ENCODE peak calls at places on chromosomes 12 and 14, in six cellular contexts. S is IMR-90, D is cardiac muscle cell, J is psoas muscle, V is bronchial epithelial cell, I is A549. R is an unnamed sample.

GRCh38 chr12:98752726-98753125 is 107.6 kb downstream of the APAF1 start:
- DNase-seq in I (peak), D (no peak), S (peak), J (no peak), V (no peak), R (no peak)

GRCh38 chr14:71380271-71380670 is 473.0 kb downstream of the PCNX1 start:
- DNase-seq in D (peak), S (peak), J (no peak), V (peak), I (no peak), R (no peak)

GRCh38 chr12:16136206-16136605 is 141.3 kb downstream of the SLC15A5 start:
- DNase-seq in I (no peak), V (peak), S (no peak), J (no peak), D (no peak), R (no peak)

GRCh38 chr12:122064780-122065588 is 13.6 kb upstream of the MLXIP start:
- DNase-seq in S (peak), I (peak), J (peak), D (peak), V (peak), R (peak)

GRCh38 chr12:90490355-90490754 is 464.6 kb downstream of the CCER1 start:
- DNase-seq in J (no peak), D (no peak), V (no peak), I (no peak), S (no peak), R (no peak)

GRCh38 chr12:62458626-62459025 is 8.0 kb upstream of the MON2 start:
- DNase-seq in V (no peak), S (no peak), D (no peak), I (no peak), J (no peak), R (no peak)

GRCh38 chr14:103625361-103626095 is 3.5 kb upstream of the KLC1 start:
- DNase-seq in D (no peak), V (no peak), J (no peak), I (no peak), S (no peak), R (no peak)

GRCh38 chr12:95481888-95482287 is 7.9 kb downstream of the METAP2 start:
- DNase-seq in V (peak), J (no peak), I (no peak), S (no peak), D (no peak), R (no peak)

GRCh38 chr14:54715244-54715643 is 148.3 kb downstream of the SAMD4A start:
- DNase-seq in I (no peak), V (peak), J (no peak), S (peak), D (no peak), R (no peak)
- TF ChIP-seq CTCF in I (peak), V (no peak), J (no peak), S (peak), D (peak), R (no peak)

DNA sequence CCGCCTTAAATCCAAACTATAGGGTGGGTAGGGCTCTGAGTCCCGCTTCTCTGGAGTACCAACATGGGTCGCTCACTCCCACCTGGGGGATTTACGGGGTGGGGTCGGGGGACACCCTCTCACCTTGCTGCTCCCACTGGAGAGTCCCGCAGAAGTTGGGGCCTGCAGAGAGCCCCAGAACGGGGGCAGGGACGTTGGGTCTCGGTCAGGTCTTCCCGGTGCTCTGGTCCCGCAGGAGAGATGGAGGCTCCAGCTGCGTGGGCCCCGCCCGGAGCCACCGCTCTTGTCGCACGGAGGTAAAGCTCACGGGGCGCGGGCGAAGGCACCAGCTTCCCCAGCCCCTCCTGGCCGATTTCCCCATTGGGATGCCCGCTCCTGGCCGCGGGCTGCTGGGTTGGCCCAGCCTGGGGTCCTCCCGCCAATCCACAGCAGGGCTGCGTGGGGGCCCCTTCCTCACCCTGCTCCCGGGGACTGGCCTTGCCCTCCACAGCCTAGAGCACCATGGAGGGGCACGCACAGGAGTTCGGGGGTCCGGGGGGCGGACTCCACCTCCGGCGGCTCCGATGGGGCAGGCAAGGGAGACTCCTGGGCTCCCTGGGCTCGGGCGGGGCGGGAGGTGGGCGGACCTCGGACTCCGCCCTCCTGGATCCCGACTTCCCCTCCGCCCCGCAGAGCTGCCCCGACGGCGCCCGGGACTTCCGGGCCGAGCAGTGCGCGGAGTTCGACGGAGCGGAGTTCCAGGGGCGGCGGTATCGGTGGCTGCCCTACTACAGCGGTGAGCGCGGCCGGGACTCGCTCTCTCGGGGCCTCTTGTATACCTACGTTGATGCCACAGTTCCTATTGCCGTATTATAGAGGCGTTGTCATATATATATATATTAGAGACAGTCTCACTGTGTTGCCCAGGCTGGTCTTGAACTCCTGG is 8.4 kb downstream of the PAPLN start:
- DNase-seq in J (peak), S (no peak), V (peak), D (no peak), I (no peak), R (peak)
- H3K4me3 ChIP-seq in J (peak), S (peak), V (peak), D (peak), I (no peak), R (peak)

DNA sequence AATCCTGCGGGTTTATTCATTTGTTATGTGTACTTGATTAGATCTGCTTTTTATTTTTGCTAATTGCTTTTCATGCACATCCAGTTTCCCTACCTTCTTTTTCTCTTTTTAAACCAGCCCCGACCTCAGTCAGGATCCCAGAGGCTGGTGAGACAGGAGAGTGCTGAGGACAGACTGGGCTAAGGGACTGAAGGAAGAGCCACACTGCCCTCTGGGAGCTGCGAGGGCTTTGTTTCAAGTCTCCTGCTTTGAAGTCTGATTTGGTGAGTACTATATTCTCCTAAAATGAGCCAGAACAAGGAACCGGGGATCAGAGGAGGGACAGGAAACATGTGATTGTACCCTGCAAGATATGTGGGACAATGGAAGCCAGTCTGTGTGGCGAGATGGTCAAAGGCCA is 23.9 kb downstream of the PRICKLE1 start:
- DNase-seq in I (no peak), J (no peak), S (no peak), D (no peak), V (no peak), R (no peak)
- TF ChIP-seq CTCF in I (no peak), J (no peak), S (peak), D (no peak), V (no peak), R (no peak)

DNA sequence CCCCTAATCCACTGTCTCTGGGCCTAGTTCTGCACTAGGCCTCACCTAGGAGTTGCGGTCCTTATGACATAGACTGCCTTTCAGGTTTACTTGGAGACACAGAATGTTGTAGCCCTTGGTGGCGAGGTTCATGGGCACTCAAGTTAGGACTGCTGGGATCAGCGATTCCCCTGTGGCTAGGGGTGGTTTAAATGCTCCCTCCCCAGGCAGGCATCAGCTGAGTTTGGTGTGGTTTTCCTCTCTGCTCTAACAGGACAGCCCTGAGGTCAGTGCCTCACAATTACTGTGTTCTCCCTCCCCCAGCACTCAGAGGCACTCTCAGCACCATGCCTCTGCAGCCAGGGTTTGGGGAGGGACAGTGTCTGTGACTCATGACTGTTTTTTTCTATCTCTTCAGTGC is 22.2 kb upstream of the RDH16 start:
- DNase-seq in J (no peak), I (no peak), S (no peak), V (peak), D (no peak), R (no peak)
- H3K4me3 ChIP-seq in J (no peak), I (no peak), S (no peak), V (no peak), D (no peak), R (no peak)

DNA sequence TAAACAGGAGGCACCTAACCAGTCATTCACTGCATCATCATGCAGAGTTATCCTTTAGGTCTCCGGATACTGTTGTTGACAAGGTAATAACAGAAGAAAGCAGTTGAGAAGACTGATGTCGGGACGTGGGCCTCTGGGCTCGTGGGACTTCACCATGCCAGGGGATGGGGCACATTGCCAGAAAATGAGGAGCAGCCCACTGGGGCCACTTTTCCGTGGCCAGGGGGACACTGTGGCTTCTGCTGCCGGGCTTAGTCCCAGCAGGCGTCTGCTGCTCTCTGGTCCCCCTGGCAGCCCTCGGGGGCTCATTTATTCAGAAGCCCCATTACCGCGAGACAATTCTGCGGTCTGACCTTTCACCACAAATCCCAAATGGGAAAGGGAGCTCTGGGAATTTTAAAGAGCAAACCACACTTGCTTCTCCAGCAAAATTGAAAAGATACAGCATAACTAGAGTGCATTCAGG is 201.2 kb downstream of the DAD1 start:
- DNase-seq in V (no peak), I (no peak), J (no peak), D (no peak), S (no peak), R (no peak)
- TF ChIP-seq CTCF in V (no peak), I (peak), J (no peak), D (no peak), S (no peak), R (no peak)

DNA sequence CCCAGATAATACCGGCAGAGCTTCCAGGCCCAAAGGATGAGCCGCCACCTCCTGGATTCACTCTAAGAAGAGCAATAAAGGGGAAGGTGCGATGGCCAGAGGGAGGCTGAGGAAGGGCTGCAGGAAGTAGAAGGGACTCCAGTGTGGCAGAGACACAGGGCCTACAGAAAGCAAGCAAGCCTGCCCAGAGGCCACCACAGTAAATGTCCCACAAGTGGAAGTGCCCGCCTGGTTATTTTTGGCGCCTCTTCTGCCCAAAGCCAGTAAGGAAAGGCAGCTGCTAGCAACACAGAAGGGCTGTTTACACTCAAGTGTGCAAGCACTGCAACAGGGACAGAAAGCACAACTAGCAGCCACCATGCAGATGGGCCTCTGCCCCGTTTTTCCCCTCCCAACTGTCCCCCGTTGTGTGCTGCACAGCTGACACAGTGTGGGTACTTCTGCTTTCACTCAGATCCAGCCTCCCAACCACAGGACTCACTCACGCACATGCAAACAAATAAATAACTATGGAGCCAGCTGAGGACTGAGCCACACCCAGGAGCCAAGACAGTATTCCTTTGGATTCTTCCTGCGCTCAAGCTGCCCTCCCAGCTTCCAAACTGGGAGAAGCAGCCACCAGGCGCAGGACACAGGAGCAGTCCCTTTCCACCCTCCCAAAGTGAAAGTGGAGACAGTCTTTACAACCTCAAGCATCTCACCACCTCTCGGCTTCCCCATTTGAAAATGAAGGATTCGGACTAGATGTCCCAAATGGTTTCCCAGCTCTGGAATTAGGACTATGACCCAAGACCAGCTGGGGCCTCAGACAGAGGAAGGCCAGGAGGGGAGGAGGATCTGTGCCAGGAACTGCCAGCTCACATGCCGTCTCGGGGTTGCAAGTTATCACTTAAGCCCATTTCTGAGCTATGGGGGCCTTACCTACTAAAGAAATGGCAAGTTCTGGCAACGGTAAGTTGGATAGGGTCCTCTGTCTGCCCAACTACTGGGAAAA is 40.0 kb upstream of the PNMA1 start:
- DNase-seq in I (no peak), S (no peak), V (no peak), J (no peak), D (peak), R (no peak)
- H3K4me3 ChIP-seq in I (peak), S (no peak), V (no peak), J (peak), D (no peak), R (no peak)

DNA sequence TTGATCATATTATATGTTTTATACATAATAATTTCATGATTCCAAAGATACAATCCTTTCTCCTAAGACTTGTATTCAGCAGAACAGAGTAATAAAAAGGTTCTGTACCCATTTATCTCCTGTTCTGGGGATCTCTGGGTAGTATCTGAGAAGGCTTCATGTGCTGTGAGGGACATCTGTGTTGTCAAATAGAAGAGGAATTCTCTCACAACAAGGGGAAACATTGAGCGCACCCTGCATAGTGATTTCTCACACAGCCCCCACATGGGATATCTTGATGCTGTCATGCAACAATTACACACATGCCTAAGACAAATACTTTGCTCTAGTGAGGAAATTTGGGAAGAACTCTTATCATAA is 101.8 kb upstream of the ATF1 start:
- DNase-seq in D (no peak), V (no peak), S (no peak), J (no peak), I (no peak), R (no peak)
- TF ChIP-seq CTCF in D (no peak), V (no peak), S (no peak), J (no peak), I (no peak), R (no peak)

DNA sequence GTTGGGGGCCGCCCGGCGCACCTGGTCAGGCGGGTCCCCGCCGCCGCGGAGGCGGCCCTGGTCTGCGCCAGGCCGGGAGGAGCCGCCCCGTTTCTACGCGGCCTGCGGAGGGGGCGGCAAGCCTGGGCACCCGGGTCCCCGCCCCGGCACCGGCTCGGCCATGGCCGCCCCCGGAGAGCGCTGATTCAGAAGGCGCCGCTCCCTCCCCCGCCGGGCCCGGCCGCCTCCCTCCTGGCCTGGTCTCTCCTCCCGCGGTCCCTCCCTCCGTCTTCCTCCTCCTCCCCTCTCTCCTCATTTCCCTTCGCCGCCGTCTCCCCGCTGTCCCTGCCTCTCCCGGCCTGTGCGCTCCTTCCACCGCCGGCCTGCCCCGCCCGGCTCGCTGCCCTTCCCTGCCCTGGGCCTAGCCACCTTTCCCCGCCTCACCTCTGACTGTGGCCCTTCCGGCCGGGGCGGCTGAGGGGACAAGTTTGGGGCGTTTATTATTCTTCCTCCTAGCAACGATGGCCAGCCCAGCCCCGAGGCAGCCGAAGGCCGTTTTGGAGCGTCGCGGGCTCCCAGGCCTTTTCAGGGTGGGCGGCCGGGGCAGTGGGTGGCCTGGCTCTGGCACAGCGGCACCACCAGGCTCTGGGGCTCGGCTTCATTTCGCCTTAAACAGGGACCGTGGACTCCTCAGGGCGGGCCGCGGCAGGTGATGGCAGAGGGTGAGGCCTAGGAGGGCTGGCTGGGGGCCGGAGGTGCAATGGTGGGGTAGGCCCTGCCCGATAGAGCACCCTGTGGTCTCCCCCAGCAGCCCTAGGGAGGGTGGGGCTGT is 768 bp downstream of the CEP170B start:
- DNase-seq in V (peak), D (peak), I (peak), J (peak), S (peak), R (peak)
- H3K4me3 ChIP-seq in V (peak), D (peak), I (peak), J (peak), S (peak), R (peak)

DNA sequence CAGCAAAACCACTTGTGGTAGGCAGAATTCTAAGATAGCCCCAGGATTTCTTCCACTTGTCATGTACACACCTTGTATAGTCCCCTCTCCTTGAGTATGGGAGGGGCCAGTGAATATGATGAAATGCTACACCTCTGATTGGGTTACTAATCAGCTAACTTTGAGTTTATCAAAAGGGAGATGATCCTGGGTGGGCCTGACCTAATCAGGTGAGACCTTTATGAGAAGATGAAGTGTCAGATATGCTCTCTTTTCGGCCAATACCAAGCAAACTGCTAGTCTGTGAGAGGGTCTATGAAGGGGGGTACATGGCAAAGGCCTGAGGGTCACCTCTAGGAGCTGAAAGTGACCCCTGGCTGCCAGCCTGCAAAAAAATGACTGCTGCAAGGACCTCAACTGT is 154.3 kb upstream of the CRY1 start:
- DNase-seq in V (no peak), J (no peak), D (no peak), I (no peak), S (no peak), R (no peak)
- TF ChIP-seq CTCF in V (no peak), J (no peak), D (no peak), I (no peak), S (no peak), R (no peak)

GRCh38 chr12:45050751-45051489 is at the start of gene DBX2:
- DNase-seq in I (peak), D (peak), J (no peak), S (no peak), V (no peak), R (no peak)
- H3K4me3 ChIP-seq in I (peak), D (peak), J (peak), S (peak), V (peak), R (peak)

R was measured in left lung.